ENCODE peak calls at places on chromosomes 16 and 17, in four cellular contexts. T is neural crest cell, D is neural progenitor cell, M is lower leg skin. H is an unnamed sample.

GRCh38 chr16:87076950-87077749 is 240.0 kb downstream of the C16orf95 start:
- DNase-seq in D (peak; percentile 76), M (peak; percentile 85), T (peak; percentile 51), H (peak; percentile 48)

GRCh38 chr16:88593064-88593463 is 22.9 kb downstream of the ZC3H18 start:
- DNase-seq in D (no peak), M (no peak), T (no peak), H (no peak)

GRCh38 chr17:50102164-50102991 is 7.2 kb downstream of the PDK2 start:
- DNase-seq in D (no peak), T (no peak), M (no peak), H (peak; percentile 82)

GRCh38 chr17:75683467-75684041 is 16.4 kb downstream of the SAP30BP start:
- DNase-seq in M (no peak), D (no peak), T (no peak), H (no peak)

GRCh38 chr17:80348551-80349436 is 66.2 kb upstream of the ENDOV start:
- DNase-seq in T (no peak), M (no peak), D (no peak), H (no peak)

GRCh38 chr17:20091161-20092029 is 82.2 kb downstream of the SPECC1 start:
- DNase-seq in T (no peak), D (no peak), M (no peak), H (peak; percentile 45)

GRCh38 chr17:40509626-40510327 is 8.4 kb upstream of the TNS4 start:
- DNase-seq in M (no peak), D (no peak), T (no peak), H (no peak)

GRCh38 chr16:68539704-68540370 is 746 bp downstream of the ZFP90 start:
- DNase-seq in T (no peak), D (peak; percentile 45), M (no peak), H (no peak)

GRCh38 chr17:7080445-7081041 is 492 bp upstream of the CLEC10A start:
- DNase-seq in M (no peak), D (no peak), T (no peak), H (peak; percentile 58)

GRCh38 chr16:78628526-78628925 is 529.1 kb downstream of the WWOX start:
- DNase-seq in M (no peak), D (no peak), T (no peak), H (no peak)

GRCh38 chr17:28900986-28901726 is 1.7 kb downstream of the DHRS13 start:
- DNase-seq in T (no peak), D (no peak), M (no peak), H (no peak)

GRCh38 chr17:75494326-75494877 is 20.9 kb downstream of the CASKIN2 start:
- DNase-seq in D (no peak), T (no peak), M (no peak), H (no peak)

GRCh38 chr17:78641243-78641642 is 64.0 kb upstream of the DNAH17 start:
- DNase-seq in D (no peak), T (no peak), M (no peak), H (no peak)

GRCh38 chr17:37276475-37276874 is 99.3 kb upstream of the C17orf78 start:
- DNase-seq in T (no peak), D (no peak), M (no peak), H (no peak)

GRCh38 chr16:79217375-79218011 is 383.0 kb downstream of the MAF start:
- DNase-seq in M (peak; percentile 6), D (no peak), T (no peak), H (no peak)

GRCh38 chr17:46266656-46267544 is 28.0 kb upstream of the LRRC37A start:
- DNase-seq in M (peak; percentile 96), T (peak; percentile 77), D (peak; percentile 97), H (peak; percentile 89)

H was measured in left ventricle myocardium inferior.